ENCODE peak calls at places on chromosomes 13 and 19, in four cellular contexts. J is CD8-positive, alpha-beta T cell; Y is activated B cell treated with CpG ODN at 0.5 μM for 24 hours; H is mucosa of descending colon. F is an unnamed sample.

GRCh38 chr19:49988433-49988832 is 27.5 kb upstream of the SIGLEC11 start:
- DNase-seq in J (no peak), Y (no peak), H (no peak), F (no peak)

GRCh38 chr19:44747739-44748425 is 626 bp upstream of the BCL3 start:
- DNase-seq in J (no peak), Y (peak; percentile 54), H (peak; percentile 83), F (no peak)

GRCh38 chr19:44593294-44593693 is 20.1 kb upstream of the IGSF23 start:
- DNase-seq in J (no peak), Y (no peak), H (no peak), F (no peak)

GRCh38 chr19:7211191-7211988 is 82.8 kb downstream of the INSR start:
- DNase-seq in J (no peak), Y (no peak), H (no peak), F (no peak)

GRCh38 chr19:14440049-14440448 is 6.9 kb downstream of the PKN1 start:
- DNase-seq in J (peak; percentile 81), Y (peak; percentile 77), H (peak; percentile 73), F (peak; percentile 90)

GRCh38 chr19:44576843-44577565 is 36.4 kb upstream of the IGSF23 start:
- DNase-seq in J (no peak), Y (no peak), H (peak; percentile 64), F (no peak)

GRCh38 chr13:104937881-104938280 is 1597.6 kb downstream of the EFNB2 start:
- DNase-seq in J (no peak), Y (no peak), H (no peak), F (no peak)

GRCh38 chr13:53138369-53139036 is 109.9 kb downstream of the OLFM4 start:
- DNase-seq in J (no peak), Y (no peak), H (no peak), F (no peak)

GRCh38 chr19:13864513-13865242 is 12.3 kb upstream of the NANOS3 start:
- DNase-seq in J (no peak), Y (no peak), H (no peak), F (no peak)

GRCh38 chr13:25478186-25478585 is 106.4 kb downstream of the ATP8A2 start:
- DNase-seq in J (no peak), Y (no peak), H (no peak), F (no peak)

GRCh38 chr13:114161644-114162532 is 17.2 kb upstream of the CFAP97D2 start:
- DNase-seq in J (no peak), Y (no peak), H (peak; percentile 86), F (no peak)

GRCh38 chr19:10471909-10472308 is 31.2 kb downstream of the KEAP1 start:
- DNase-seq in J (no peak), Y (no peak), H (no peak), F (no peak)

GRCh38 chr13:98706446-98707110 is 45.9 kb downstream of the SLC15A1 start:
- DNase-seq in J (no peak), Y (no peak), H (no peak), F (no peak)

GRCh38 chr13:37608750-37609339 is 10.3 kb upstream of the POSTN start:
- DNase-seq in J (no peak), Y (no peak), H (no peak), F (no peak)
- TF ChIP-seq CTCF in J (no peak), Y (no peak), H (no peak), F (peak; percentile 25)

DNA sequence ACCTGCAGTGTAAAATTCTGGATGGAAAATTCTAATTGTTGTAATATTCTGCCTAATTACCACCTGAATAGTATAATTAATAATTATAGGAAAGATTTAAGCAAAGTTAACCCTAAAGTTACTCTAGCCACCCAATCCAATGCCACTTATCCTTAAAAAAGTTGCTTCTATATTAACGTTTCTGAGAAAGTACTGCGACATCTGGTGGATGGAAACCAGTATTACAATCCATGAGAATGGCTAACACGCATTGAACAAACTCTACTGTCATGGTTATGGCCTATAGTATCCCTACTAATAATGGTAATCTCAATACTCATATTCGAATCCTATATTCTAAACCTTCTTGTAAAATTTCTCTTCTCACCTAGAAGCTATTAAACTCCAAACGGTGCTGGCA is 1551.8 kb downstream of the SLITRK1 start:
- DNase-seq in J (no peak), Y (no peak), H (no peak), F (peak; percentile 5)
- TF ChIP-seq CTCF in J (no peak), Y (no peak), H (no peak), F (peak; percentile 63)

DNA sequence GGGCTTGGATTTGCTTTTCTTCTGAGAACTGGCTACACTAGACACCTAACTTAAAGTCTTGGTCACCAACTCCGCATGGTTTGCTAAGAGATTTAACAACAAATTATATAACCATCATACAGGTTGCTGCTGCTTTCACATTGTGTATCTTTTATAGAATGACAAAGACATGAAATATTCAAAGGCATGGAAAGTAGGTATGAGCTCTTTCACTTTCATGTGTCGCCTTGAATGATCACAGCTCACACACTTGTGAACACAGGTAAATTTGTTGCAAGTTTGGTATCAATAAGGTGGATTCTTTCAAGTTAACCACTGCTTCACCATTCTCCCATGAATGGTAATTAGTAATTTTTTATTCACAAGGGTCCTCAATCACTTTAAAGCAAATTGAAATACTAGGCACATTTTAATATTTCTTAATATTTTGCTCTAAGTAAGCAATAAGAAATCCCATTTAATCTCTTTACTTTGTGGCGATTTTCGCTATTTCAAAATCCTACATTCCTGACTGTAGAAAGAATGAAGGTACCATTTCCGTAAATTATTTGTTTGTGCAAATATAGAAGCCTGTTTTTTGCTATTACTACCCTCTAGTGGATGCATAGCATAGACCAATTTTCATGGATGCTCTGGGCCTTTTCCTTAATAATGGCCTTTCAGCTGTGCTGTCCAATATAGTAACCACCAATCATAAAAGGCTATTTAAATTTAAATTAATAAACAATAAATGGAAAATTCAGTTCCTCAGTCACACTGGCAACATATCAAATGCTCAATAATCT is 45.5 kb upstream of the FREM2 start:
- DNase-seq in J (no peak), Y (no peak), H (no peak), F (no peak)
- TF ChIP-seq CTCF in J (no peak), Y (no peak), H (no peak), F (no peak)

GRCh38 chr19:12581100-12581499 is 29.5 kb downstream of the ZNF490 start:
- DNase-seq in J (no peak), Y (no peak), H (no peak), F (no peak)

GRCh38 chr19:12578641-12579040 is 27.4 kb upstream of the ZNF564 start:
- DNase-seq in J (no peak), Y (no peak), H (no peak), F (no peak)

DNA sequence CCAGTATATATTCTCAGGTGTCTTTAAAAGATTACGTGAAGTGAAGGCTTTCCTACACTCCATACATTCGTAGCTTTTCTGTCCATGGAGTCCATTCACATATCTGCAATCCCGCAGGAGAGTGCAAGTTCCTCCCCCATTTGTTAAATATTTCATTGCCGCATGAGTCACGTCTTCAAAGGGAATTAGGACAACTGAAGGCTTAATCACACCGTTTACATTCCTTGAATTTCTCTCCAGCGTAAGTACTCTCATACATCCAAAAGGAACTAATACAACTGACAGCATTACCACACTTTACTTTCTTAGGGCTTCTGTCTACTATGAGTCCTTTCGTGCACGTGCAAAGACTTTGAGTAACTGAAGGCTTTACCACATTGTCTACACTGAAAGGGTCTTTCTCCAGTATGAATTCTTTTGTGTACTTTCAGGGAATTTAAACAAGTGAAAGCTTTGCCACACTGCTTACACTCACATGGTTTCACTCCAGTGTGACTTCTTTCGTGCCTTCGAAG is 29.0 kb upstream of the ZNF564 start:
- DNase-seq in J (no peak), Y (no peak), H (no peak), F (no peak)
- TF ChIP-seq CTCF in J (no peak), Y (no peak), H (no peak), F (no peak)

DNA sequence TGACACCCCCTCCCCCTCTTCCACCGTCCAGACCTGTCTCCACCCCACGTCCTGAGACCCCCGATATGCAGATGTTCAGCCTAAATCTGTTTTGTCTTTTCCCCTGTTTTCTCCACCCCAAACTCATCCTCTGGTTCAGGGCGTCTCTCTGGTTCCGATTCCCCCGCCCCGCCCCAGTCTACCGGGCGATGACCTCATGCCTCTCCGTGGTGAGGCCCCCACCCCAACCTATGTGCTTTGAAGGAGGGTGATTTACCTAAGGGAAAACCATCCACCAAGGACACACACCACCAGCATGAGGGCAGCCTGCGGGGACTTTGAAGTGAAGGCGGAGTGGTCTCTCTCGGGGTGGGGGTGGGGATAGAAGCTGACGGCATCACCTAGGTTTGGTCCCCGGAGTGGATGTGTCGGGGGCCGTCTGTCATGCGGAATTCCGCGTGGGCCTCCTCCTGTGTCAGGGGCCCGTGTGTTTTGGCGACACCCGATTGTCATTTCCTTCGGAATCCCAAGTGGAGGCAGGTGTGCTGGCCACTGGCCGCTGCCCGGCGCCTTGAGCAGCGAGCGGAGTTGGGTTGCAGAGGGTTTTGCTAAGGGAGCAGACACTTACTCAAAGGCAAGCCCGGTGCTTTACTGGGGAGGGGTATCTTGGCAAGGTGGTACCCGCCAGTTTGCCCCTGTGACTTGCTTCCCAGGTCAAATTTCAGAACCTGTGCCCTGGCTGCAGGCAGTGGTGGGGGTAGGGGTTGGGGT is 1.4 kb downstream of the FZR1 start:
- DNase-seq in J (peak; percentile 59), Y (no peak), H (peak; percentile 41), F (no peak)
- TF ChIP-seq CTCF in J (no peak), Y (no peak), H (no peak), F (no peak)

F was measured in GM10248.